ENCODE peak calls at places on chromosome 20, in eight cellular contexts. W is uterus, D is GOT3, B is HuH-7.5, X is neural crest cell, T is renal cortical epithelial cell, H is NCI-H187 treated with DMSO at 0.1 percent for 48 hours, C is NCI-H1105. F is an unnamed sample.
A peak's percentile ranks its signal among the peaks of the same experiment; 100 is the strongest.

GRCh38 chr20:58868795-58869194 is 16.3 kb downstream of the GNAS start:
- DNase-seq in W (no peak), D (no peak), B (no peak), X (peak; percentile 36), T (no peak), H (no peak), C (no peak), F (no peak)

GRCh38 chr20:46438156-46438750 is 31.8 kb upstream of the ELMO2 start:
- DNase-seq in W (no peak), D (no peak), B (peak; percentile 35), X (no peak), T (peak; percentile 11), H (no peak), C (peak; percentile 30), F (peak; percentile 4)

GRCh38 chr20:18904624-18905023 is 91.0 kb downstream of the SCP2D1 start:
- DNase-seq in W (peak; percentile 21), D (no peak), B (no peak), X (no peak), T (no peak), H (no peak), C (no peak), F (no peak)

GRCh38 chr20:3590164-3590563 is 73.0 kb downstream of the GFRA4 start:
- DNase-seq in W (no peak), D (no peak), B (no peak), X (no peak), T (no peak), H (no peak), C (no peak), F (no peak)

GRCh38 chr20:40323411-40323810 is 365.6 kb downstream of the MAFB start:
- DNase-seq in W (no peak), D (no peak), B (no peak), X (no peak), T (peak; percentile 44), H (no peak), C (no peak), F (no peak)

GRCh38 chr20:23374441-23374840 is 12.5 kb downstream of the GZF1 start:
- DNase-seq in W (no peak), D (no peak), B (no peak), X (no peak), T (peak; percentile 16), H (no peak), C (no peak), F (no peak)

GRCh38 chr20:10476319-10476724 is 41.2 kb downstream of the SLX4IP start:
- DNase-seq in W (no peak), D (no peak), B (no peak), X (no peak), T (no peak), H (no peak), C (no peak), F (no peak)

GRCh38 chr20:34705383-34706021 is 1.4 kb downstream of the TP53INP2 start:
- DNase-seq in W (no peak), D (no peak), B (no peak), X (no peak), T (peak; percentile 50), H (no peak), C (no peak), F (no peak)

GRCh38 chr20:6311097-6311496 is 188.3 kb upstream of the FERMT1 start:
- DNase-seq in W (no peak), D (no peak), B (no peak), X (no peak), T (no peak), H (no peak), C (no peak), F (no peak)

GRCh38 chr20:37755665-37756064 is 61.8 kb downstream of the CTNNBL1 start:
- DNase-seq in W (no peak), D (no peak), B (no peak), X (no peak), T (no peak), H (no peak), C (no peak), F (no peak)

GRCh38 chr20:44683263-44684046 is 31.7 kb upstream of the CCN5 start:
- DNase-seq in W (no peak), D (no peak), B (no peak), X (peak; percentile 44), T (peak; percentile 53), H (no peak), C (peak; percentile 73), F (peak; percentile 22)

GRCh38 chr20:44098657-44099056 is 88.3 kb downstream of the JPH2 start:
- DNase-seq in W (no peak), D (no peak), B (no peak), X (no peak), T (no peak), H (no peak), C (no peak), F (no peak)

GRCh38 chr20:23091741-23092408 is 5.8 kb upstream of the CD93 start:
- DNase-seq in W (no peak), D (no peak), B (no peak), X (no peak), T (no peak), H (no peak), C (no peak), F (no peak)

GRCh38 chr20:16158976-16159286 is 414.3 kb downstream of the KIF16B start:
- DNase-seq in W (no peak), D (no peak), B (no peak), X (no peak), T (no peak), H (no peak), C (no peak), F (no peak)

GRCh38 chr20:41218466-41218865 is 81.1 kb downstream of the PLCG1 start:
- DNase-seq in W (no peak), D (no peak), B (no peak), X (no peak), T (peak; percentile 55), H (no peak), C (no peak), F (no peak)

GRCh38 chr20:53609501-53610445 is 16.1 kb upstream of the ZNF217 start:
- DNase-seq in W (no peak), D (no peak), B (peak; percentile 26), X (no peak), T (no peak), H (peak; percentile 97), C (peak; percentile 47), F (peak; percentile 61)

GRCh38 chr20:64049060-64049886 is at the start of gene SOX18:
- DNase-seq in W (no peak), D (no peak), B (peak; percentile 65), X (no peak), T (no peak), H (no peak), C (no peak), F (no peak)

GRCh38 chr20:2335096-2335495 is 39.3 kb downstream of the TGM3 start:
- DNase-seq in W (no peak), D (no peak), B (no peak), X (no peak), T (no peak), H (no peak), C (no peak), F (no peak)

GRCh38 chr20:33261465-33261864 is 21.5 kb upstream of the BPIFB1 start:
- DNase-seq in W (no peak), D (no peak), B (no peak), X (no peak), T (no peak), H (no peak), C (no peak), F (no peak)

GRCh38 chr20:4060054-4060795 is 44.9 kb upstream of the RNF24 start:
- DNase-seq in W (no peak), D (no peak), B (no peak), X (no peak), T (no peak), H (no peak), C (no peak), F (no peak)

GRCh38 chr20:1418335-1418734 is 25.5 kb upstream of the FKBP1A start:
- DNase-seq in W (no peak), D (peak; percentile 28), B (no peak), X (no peak), T (peak; percentile 41), H (no peak), C (no peak), F (no peak)

GRCh38 chr20:48405909-48406308 is 421.9 kb downstream of the PREX1 start:
- DNase-seq in W (no peak), D (no peak), B (no peak), X (no peak), T (no peak), H (no peak), C (no peak), F (no peak)

GRCh38 chr20:53748821-53749402 is 155.3 kb upstream of the ZNF217 start:
- DNase-seq in W (no peak), D (no peak), B (no peak), X (no peak), T (peak; percentile 48), H (no peak), C (no peak), F (no peak)

GRCh38 chr20:14481863-14482262 is 144.5 kb upstream of the FLRT3 start:
- DNase-seq in W (no peak), D (no peak), B (no peak), X (no peak), T (no peak), H (no peak), C (no peak), F (no peak)

GRCh38 chr20:44284032-44284431 is 27.0 kb downstream of the FITM2 start:
- DNase-seq in W (no peak), D (no peak), B (no peak), X (no peak), T (no peak), H (no peak), C (no peak), F (no peak)

GRCh38 chr20:47319517-47320252 is 36.8 kb downstream of the ZMYND8 start:
- DNase-seq in W (peak; percentile 64), D (no peak), B (peak; percentile 99), X (no peak), T (peak; percentile 68), H (no peak), C (no peak), F (peak; percentile 32)

F was measured in NCI-H2107.